ENCODE peak calls at places on chromosomes 1 and 21, in ten cellular contexts. F is adrenal gland; C is CD8-positive, alpha-beta T cell; G is gastrocnemius medialis; V is naive thymus-derived CD4-positive, alpha-beta T cell; B is Panc1; M is right lobe of liver; E is colonic mucosa; D is aorta; R is neuronal stem cell. W is an unnamed sample. For H3K27me3, the result is how much of the 10 kb centered on the place peaks cover.

GRCh38 chr1:18676431-18676830 is 45.8 kb downstream of the PAX7 start:
- DNase-seq in F (no peak), C (no peak), G (no peak), V (no peak), B (no peak), M (no peak), E (no peak), D (no peak), R (no peak), W (no peak)

GRCh38 chr1:153606194-153606593 is 6.7 kb downstream of the S100A16 start:
- DNase-seq in F (no peak), C (no peak), G (no peak), V (no peak), B (no peak), M (no peak), E (no peak), D (no peak), R (no peak), W (no peak)

GRCh38 chr1:38123356-38123755 is 76.8 kb upstream of the POU3F1 start:
- DNase-seq in F (no peak), C (no peak), G (no peak), V (no peak), B (no peak), M (no peak), E (no peak), D (no peak), R (no peak), W (no peak)

GRCh38 chr1:230930986-230931385 is 47.7 kb downstream of the TTC13 start:
- DNase-seq in F (no peak), C (no peak), G (no peak), V (no peak), B (no peak), M (no peak), E (no peak), D (no peak), R (no peak), W (no peak)

GRCh38 chr1:179168526-179168925 is 61.0 kb downstream of the ABL2 start:
- DNase-seq in F (no peak), C (no peak), G (no peak), V (no peak), B (no peak), M (no peak), E (no peak), D (no peak), R (no peak), W (no peak)

GRCh38 chr1:176567190-176567794 is 104.3 kb downstream of the PAPPA2 start:
- DNase-seq in F (no peak), C (no peak), G (no peak), V (no peak), B (no peak), M (no peak), E (no peak), D (no peak), R (no peak), W (peak)

GRCh38 chr1:10220200-10220599 is 9.8 kb downstream of the KIF1B start:
- DNase-seq in F (no peak), C (no peak), G (no peak), V (no peak), B (no peak), M (no peak), E (no peak), D (no peak), R (no peak), W (no peak)

GRCh38 chr1:92408825-92409224 is 77.9 kb downstream of the GFI1 start:
- DNase-seq in F (no peak), C (no peak), G (no peak), V (no peak), B (no peak), M (no peak), E (no peak), D (no peak), R (no peak), W (no peak)

GRCh38 chr1:29410476-29410875 is 174.2 kb downstream of the PTPRU start:
- DNase-seq in F (no peak), C (no peak), G (no peak), V (no peak), B (no peak), M (no peak), E (no peak), D (no peak), R (no peak), W (no peak)

DNA sequence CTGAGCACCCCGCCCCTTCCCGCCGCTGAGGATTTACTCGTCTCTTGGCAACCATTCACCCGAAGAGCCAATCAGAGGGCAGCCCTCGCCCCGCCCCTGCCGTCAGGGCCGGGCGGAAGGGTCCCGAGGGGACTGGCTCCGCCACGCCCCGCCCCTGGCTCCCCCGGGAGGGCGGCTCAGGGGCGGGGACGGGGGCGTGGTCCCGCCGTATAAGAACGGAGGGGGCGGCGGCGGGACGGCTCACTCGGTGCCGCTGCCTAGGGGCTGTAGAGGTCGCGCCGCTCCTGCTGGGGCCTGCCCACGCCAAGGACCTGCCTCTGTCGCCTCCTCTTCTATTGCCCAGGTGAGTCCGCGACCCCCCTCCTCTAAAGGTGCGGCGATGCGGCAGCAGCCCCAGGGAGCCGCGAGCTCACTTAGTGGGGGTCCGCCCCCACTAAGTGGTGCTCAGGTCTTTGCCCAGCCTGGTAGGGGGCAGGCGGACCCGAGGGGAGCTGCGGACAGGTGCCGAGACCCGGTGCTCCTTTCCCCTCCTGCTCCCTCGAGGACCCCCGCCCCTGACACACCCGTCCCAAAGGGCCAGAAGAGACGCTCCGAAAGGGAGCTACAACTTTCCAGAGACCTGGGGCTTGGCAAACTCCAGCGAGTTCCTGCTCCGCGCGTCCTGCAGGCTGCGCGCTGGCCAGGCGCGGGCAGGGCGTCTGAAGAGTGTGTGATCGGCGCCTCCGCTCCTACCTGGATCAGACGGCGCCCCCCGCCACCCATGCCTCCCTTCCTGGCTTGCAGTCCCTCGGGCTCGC is at the start of gene TENT5C:
- DNase-seq in F (peak), C (peak), G (peak), V (peak), B (peak), M (peak), E (peak), D (peak), R (peak), W (peak)
- H3K27me3 ChIP-seq in F (under half), C (under half), G (under half), V (under half), B (under half), M (under half), E (under half), D (under half), R (half or more), W (under half)

GRCh38 chr1:39409055-39409816 is 82.2 kb upstream of the BMP8A start:
- DNase-seq in F (peak), C (peak), G (peak), V (peak), B (no peak), M (peak), E (peak), D (peak), R (peak), W (no peak)
- H3K27ac ChIP-seq in F (peak), C (no peak), G (peak), V (peak), B (peak), M (peak), E (peak), D (peak), R (peak), W (peak)

DNA sequence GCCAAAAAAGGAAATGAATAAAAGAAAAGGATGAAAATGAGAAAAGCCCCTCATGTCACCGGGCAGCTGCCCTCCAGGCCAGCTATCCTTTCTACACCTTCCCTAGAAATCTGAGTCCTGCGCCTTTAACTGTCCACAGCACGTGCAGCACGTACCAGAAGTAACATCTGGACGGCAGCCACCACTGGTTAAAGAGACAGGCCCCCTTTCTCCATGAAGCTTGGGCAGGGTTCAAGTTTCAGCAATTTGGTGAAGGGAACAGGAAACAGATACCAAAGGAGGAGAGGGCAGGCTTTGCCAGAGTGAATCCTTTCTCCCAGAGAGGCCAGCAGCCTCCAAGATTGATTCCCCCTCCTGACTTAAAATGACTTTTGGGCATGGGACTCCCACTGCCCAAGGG is 3.6 kb upstream of the KIAA2013 start:
- DNase-seq in F (peak), C (no peak), G (peak), V (no peak), B (no peak), M (peak), E (peak), D (no peak), R (no peak), W (no peak)
- H3K4me3 ChIP-seq in F (no peak), C (no peak), G (no peak), V (no peak), B (no peak), M (no peak), E (no peak), D (no peak), R (no peak), W (no peak)

GRCh38 chr21:42067531-42068255 is 3.4 kb upstream of the UMODL1 start:
- DNase-seq in F (no peak), C (no peak), G (no peak), V (no peak), B (no peak), M (no peak), E (no peak), D (peak), R (no peak), W (no peak)
- H3K27me3 ChIP-seq in F (under half), C (under half), G (under half), V (under half), B (under half), M (under half), E (under half), D (under half), R (under half), W (under half)

W was measured in keratinocyte.